ENCODE peak calls at places on chromosomes 1 and 21, in nine cellular contexts. Y, S, C, P, Q, E, N, G and U are unnamed samples.

GRCh38 chr1:41954533-41954944 is 35.8 kb upstream of the HIVEP3 start:
- DNase-seq in Y (no peak), S (peak), C (no peak), P (no peak), Q (peak), E (no peak), N (no peak), G (no peak), U (peak)

GRCh38 chr1:67429011-67429527 is 1.1 kb downstream of the SERBP1 start:
- DNase-seq in Y (peak), S (no peak), C (peak), P (peak), Q (no peak), E (peak), N (no peak), G (no peak), U (no peak)

GRCh38 chr1:97384294-97384952 is 536.4 kb downstream of the DPYD start:
- DNase-seq in Y (no peak), S (peak), C (no peak), P (no peak), Q (no peak), E (no peak), N (no peak), G (no peak), U (peak)

GRCh38 chr1:47872871-47873270 is 124.3 kb downstream of the TRABD2B start:
- DNase-seq in Y (no peak), S (no peak), C (no peak), P (no peak), Q (no peak), E (no peak), N (no peak), G (no peak), U (no peak)

GRCh38 chr21:28871388-28872015 is 121.2 kb downstream of the LTN1 start:
- DNase-seq in Y (no peak), S (no peak), C (no peak), P (no peak), Q (no peak), E (no peak), N (no peak), G (no peak), U (no peak)

GRCh38 chr1:24195874-24196273 is 8.8 kb upstream of the IFNLR1 start:
- DNase-seq in Y (no peak), S (no peak), C (peak), P (no peak), Q (no peak), E (no peak), N (no peak), G (no peak), U (no peak)

GRCh38 chr1:181152892-181153633 is 64.6 kb downstream of the IER5 start:
- DNase-seq in Y (no peak), S (peak), C (peak), P (peak), Q (no peak), E (peak), N (no peak), G (peak), U (no peak)

GRCh38 chr1:216945506-216946080 is 222.4 kb upstream of the ESRRG start:
- DNase-seq in Y (no peak), S (no peak), C (no peak), P (no peak), Q (no peak), E (no peak), N (no peak), G (no peak), U (no peak)

GRCh38 chr1:204287466-204287881 is 72.3 kb downstream of the PLEKHA6 start:
- DNase-seq in Y (no peak), S (no peak), C (no peak), P (no peak), Q (no peak), E (no peak), N (no peak), G (no peak), U (no peak)

GRCh38 chr1:220182656-220183055 is 88.7 kb downstream of the IARS2 start:
- DNase-seq in Y (no peak), S (no peak), C (no peak), P (no peak), Q (peak), E (no peak), N (no peak), G (no peak), U (no peak)

GRCh38 chr21:45848805-45849204 is 132.8 kb upstream of the COL6A1 start:
- DNase-seq in Y (no peak), S (no peak), C (no peak), P (no peak), Q (no peak), E (no peak), N (no peak), G (no peak), U (no peak)

GRCh38 chr21:10272216-10272615 is 249.2 kb upstream of the TPTE start:
- DNase-seq in Y (no peak), S (no peak), C (no peak), P (no peak), Q (no peak), E (no peak), N (no peak), G (peak), U (no peak)

GRCh38 chr1:64540265-64540791 is 70.4 kb downstream of the CACHD1 start:
- DNase-seq in Y (no peak), S (no peak), C (no peak), P (no peak), Q (no peak), E (no peak), N (no peak), G (no peak), U (peak)

GRCh38 chr21:44575307-44576024 is 1.9 kb downstream of the KRTAP10-4 start:
- DNase-seq in Y (no peak), S (no peak), C (peak), P (no peak), Q (no peak), E (no peak), N (no peak), G (no peak), U (no peak)

GRCh38 chr21:32474179-32475059 is 61.9 kb downstream of the EVA1C start:
- DNase-seq in Y (no peak), S (no peak), C (no peak), P (no peak), Q (no peak), E (no peak), N (no peak), G (no peak), U (no peak)